ENCODE peak calls at places on chromosome 1, in seven cellular contexts. One of them, this sample, is unnamed.

GRCh38 chr1:185636848-185637247 is 97.3 kb upstream of the HMCN1 start:
- DNase-seq in HCT116: no peak
- DNase-seq in H1: no peak
- DNase-seq in GM12878: peak; percentile 91
- DNase-seq in SK-N-SH: no peak
- DNase-seq in K562: no peak
- DNase-seq in HepG2: no peak
- DNase-seq in this sample: no peak

GRCh38 chr1:169048043-169048442 is 58.4 kb upstream of the ATP1B1 start:
- DNase-seq in HCT116: no peak
- DNase-seq in H1: no peak
- DNase-seq in GM12878: no peak
- DNase-seq in SK-N-SH: no peak
- DNase-seq in K562: no peak
- DNase-seq in HepG2: no peak
- DNase-seq in this sample: no peak

GRCh38 chr1:43152866-43153265 is 19.2 kb downstream of the EBNA1BP2 start:
- DNase-seq in HCT116: no peak
- DNase-seq in H1: no peak
- DNase-seq in GM12878: no peak
- DNase-seq in SK-N-SH: no peak
- DNase-seq in K562: no peak
- DNase-seq in HepG2: no peak
- DNase-seq in this sample: no peak

GRCh38 chr1:8194481-8195227 is 123.3 kb upstream of the SLC45A1 start:
- DNase-seq in HCT116: peak; percentile 87
- DNase-seq in H1: no peak
- DNase-seq in GM12878: no peak
- DNase-seq in SK-N-SH: no peak
- DNase-seq in K562: peak; percentile 18
- DNase-seq in HepG2: peak; percentile 62
- DNase-seq in this sample: peak; percentile 7

GRCh38 chr1:228359613-228360532 is 46.8 kb downstream of the TRIM11 start:
- DNase-seq in HCT116: no peak
- DNase-seq in H1: no peak
- DNase-seq in GM12878: no peak
- DNase-seq in SK-N-SH: no peak
- DNase-seq in K562: no peak
- DNase-seq in HepG2: no peak
- DNase-seq in this sample: no peak

GRCh38 chr1:21703318-21703963 is 34.3 kb upstream of the RAP1GAP start:
- DNase-seq in HCT116: peak; percentile 26
- DNase-seq in H1: no peak
- DNase-seq in GM12878: no peak
- DNase-seq in SK-N-SH: peak; percentile 49
- DNase-seq in K562: peak; percentile 59
- DNase-seq in HepG2: peak; percentile 39
- DNase-seq in this sample: peak; percentile 2

GRCh38 chr1:203547147-203547546 is 53.2 kb downstream of the OPTC start:
- DNase-seq in HCT116: no peak
- DNase-seq in H1: no peak
- DNase-seq in GM12878: no peak
- DNase-seq in SK-N-SH: no peak
- DNase-seq in K562: no peak
- DNase-seq in HepG2: no peak
- DNase-seq in this sample: no peak

GRCh38 chr1:70487910-70488665 is 77.0 kb downstream of the CTH start:
- DNase-seq in HCT116: peak; percentile 46
- DNase-seq in H1: peak; percentile 63
- DNase-seq in GM12878: peak; percentile 16
- DNase-seq in SK-N-SH: peak; percentile 45
- DNase-seq in K562: peak; percentile 19
- DNase-seq in HepG2: peak; percentile 43
- DNase-seq in this sample: peak; percentile 66

GRCh38 chr1:198435044-198435443 is 105.4 kb downstream of the ATP6V1G3 start:
- DNase-seq in HCT116: no peak
- DNase-seq in H1: no peak
- DNase-seq in GM12878: no peak
- DNase-seq in SK-N-SH: no peak
- DNase-seq in K562: no peak
- DNase-seq in HepG2: no peak
- DNase-seq in this sample: no peak

GRCh38 chr1:5647226-5647625 is 345.0 kb downstream of the NPHP4 start:
- DNase-seq in HCT116: no peak
- DNase-seq in H1: peak; percentile 29
- DNase-seq in GM12878: no peak
- DNase-seq in SK-N-SH: no peak
- DNase-seq in K562: no peak
- DNase-seq in HepG2: no peak
- DNase-seq in this sample: no peak

GRCh38 chr1:156579472-156579871 is at the start of gene TTC24:
- DNase-seq in HCT116: no peak
- DNase-seq in H1: no peak
- DNase-seq in GM12878: no peak
- DNase-seq in SK-N-SH: no peak
- DNase-seq in K562: no peak
- DNase-seq in HepG2: no peak
- DNase-seq in this sample: no peak

GRCh38 chr1:52139817-52140540 is 1.9 kb upstream of the ZFYVE9 start:
- DNase-seq in HCT116: no peak
- DNase-seq in H1: no peak
- DNase-seq in GM12878: peak; percentile 55
- DNase-seq in SK-N-SH: no peak
- DNase-seq in K562: no peak
- DNase-seq in HepG2: no peak
- DNase-seq in this sample: no peak

GRCh38 chr1:230140221-230141001 is 73.4 kb downstream of the GALNT2 start:
- DNase-seq in HCT116: no peak
- DNase-seq in H1: no peak
- DNase-seq in GM12878: no peak
- DNase-seq in SK-N-SH: no peak
- DNase-seq in K562: no peak
- DNase-seq in HepG2: no peak
- DNase-seq in this sample: no peak

GRCh38 chr1:1001057-1001630 is 1.2 kb upstream of the HES4 start:
- DNase-seq in HCT116: no peak
- DNase-seq in H1: no peak
- DNase-seq in GM12878: no peak
- DNase-seq in SK-N-SH: peak; percentile 46
- DNase-seq in K562: peak; percentile 38
- DNase-seq in HepG2: no peak
- DNase-seq in this sample: no peak

GRCh38 chr1:219699870-219700269 is 87.0 kb upstream of the ZC3H11B start:
- DNase-seq in HCT116: no peak
- DNase-seq in H1: no peak
- DNase-seq in GM12878: no peak
- DNase-seq in SK-N-SH: no peak
- DNase-seq in K562: no peak
- DNase-seq in HepG2: no peak
- DNase-seq in this sample: no peak

GRCh38 chr1:100476736-100477135 is 61.2 kb upstream of the GPR88 start:
- DNase-seq in HCT116: no peak
- DNase-seq in H1: no peak
- DNase-seq in GM12878: no peak
- DNase-seq in SK-N-SH: no peak
- DNase-seq in K562: no peak
- DNase-seq in HepG2: no peak
- DNase-seq in this sample: no peak

GRCh38 chr1:85297855-85298629 is 21.6 kb upstream of the BCL10 start:
- DNase-seq in HCT116: peak; percentile 89
- DNase-seq in H1: no peak
- DNase-seq in GM12878: peak; percentile 80
- DNase-seq in SK-N-SH: no peak
- DNase-seq in K562: no peak
- DNase-seq in HepG2: peak; percentile 83
- DNase-seq in this sample: peak; percentile 97

GRCh38 chr1:147384805-147385204 is 142.3 kb downstream of the CHD1L start:
- DNase-seq in HCT116: no peak
- DNase-seq in H1: no peak
- DNase-seq in GM12878: no peak
- DNase-seq in SK-N-SH: no peak
- DNase-seq in K562: no peak
- DNase-seq in HepG2: no peak
- DNase-seq in this sample: no peak

GRCh38 chr1:33410091-33410701 is 20.7 kb downstream of the PHC2 start:
- DNase-seq in HCT116: no peak
- DNase-seq in H1: no peak
- DNase-seq in GM12878: no peak
- DNase-seq in SK-N-SH: peak; percentile 29
- DNase-seq in K562: no peak
- DNase-seq in HepG2: no peak
- DNase-seq in this sample: no peak

DNA sequence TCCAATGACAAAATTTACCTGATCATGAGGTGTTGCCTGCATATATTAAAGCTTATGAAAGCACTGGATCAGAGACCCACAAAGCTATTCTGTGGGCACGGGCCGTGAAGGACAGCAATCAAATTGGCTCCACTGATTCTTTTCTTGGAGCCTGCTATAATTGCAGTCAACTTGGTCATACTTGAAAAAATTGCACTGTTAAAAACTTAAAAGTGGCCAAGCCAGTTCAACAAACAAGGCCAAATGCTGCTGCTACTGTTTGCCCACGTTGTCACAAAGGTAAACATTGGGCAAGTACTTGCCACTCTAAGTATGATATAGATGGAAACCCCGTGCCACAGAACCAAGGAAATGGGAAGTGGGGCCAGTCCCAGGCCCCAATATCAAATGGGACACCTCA is 37.8 kb downstream of the CYP4A11 start:
- DNase-seq in HCT116: no peak
- DNase-seq in H1: no peak
- DNase-seq in GM12878: no peak
- DNase-seq in SK-N-SH: no peak
- DNase-seq in K562: no peak
- DNase-seq in HepG2: no peak
- DNase-seq in this sample: peak; percentile 85
- TF ChIP-seq JUND in HCT116: no peak
- TF ChIP-seq JUND in H1: no peak
- TF ChIP-seq JUND in GM12878: no peak
- TF ChIP-seq JUND in SK-N-SH: no peak
- TF ChIP-seq JUND in K562: no peak
- TF ChIP-seq JUND in HepG2: no peak
- TF ChIP-seq JUND in this sample: no peak

GRCh38 chr1:231395996-231396385 is 26.1 kb downstream of the EGLN1 start:
- DNase-seq in HCT116: no peak
- DNase-seq in H1: no peak
- DNase-seq in GM12878: no peak
- DNase-seq in SK-N-SH: no peak
- DNase-seq in K562: no peak
- DNase-seq in HepG2: no peak
- DNase-seq in this sample: no peak

GRCh38 chr1:231395051-231395995 is 26.8 kb downstream of the EGLN1 start:
- DNase-seq in HCT116: peak; percentile 79
- DNase-seq in H1: no peak
- DNase-seq in GM12878: no peak
- DNase-seq in SK-N-SH: no peak
- DNase-seq in K562: no peak
- DNase-seq in HepG2: peak; percentile 74
- DNase-seq in this sample: no peak

GRCh38 chr1:231392380-231393131 is 29.5 kb downstream of the EGLN1 start:
- DNase-seq in HCT116: no peak
- DNase-seq in H1: no peak
- DNase-seq in GM12878: no peak
- DNase-seq in SK-N-SH: peak; percentile 9
- DNase-seq in K562: no peak
- DNase-seq in HepG2: no peak
- DNase-seq in this sample: no peak

GRCh38 chr1:231396643-231397042 is 25.4 kb downstream of the EGLN1 start:
- DNase-seq in HCT116: no peak
- DNase-seq in H1: no peak
- DNase-seq in GM12878: no peak
- DNase-seq in SK-N-SH: no peak
- DNase-seq in K562: no peak
- DNase-seq in HepG2: no peak
- DNase-seq in this sample: no peak

DNA sequence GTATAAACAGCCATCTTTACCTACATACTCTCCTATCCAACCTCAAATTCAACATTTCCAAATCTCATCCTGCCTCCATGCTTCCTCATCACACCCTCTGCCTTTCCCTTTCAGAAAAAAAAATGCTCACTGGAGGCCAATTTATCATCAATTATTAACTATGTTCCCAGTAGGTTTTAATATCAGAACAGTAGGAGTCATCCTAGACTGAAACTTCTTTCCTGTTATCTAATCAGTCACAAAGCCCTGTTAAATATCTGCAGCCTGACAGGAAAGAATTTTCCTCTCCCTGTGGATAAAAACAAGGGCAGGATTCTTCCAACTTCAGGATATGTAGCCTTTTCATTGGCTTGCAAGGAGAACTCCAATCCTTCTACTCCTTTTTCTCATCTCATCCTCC is 28.4 kb downstream of the EGLN1 start:
- DNase-seq in HCT116: no peak
- DNase-seq in H1: no peak
- DNase-seq in GM12878: no peak
- DNase-seq in SK-N-SH: peak; percentile 24
- DNase-seq in K562: no peak
- DNase-seq in HepG2: peak; percentile 28
- DNase-seq in this sample: no peak
- TF ChIP-seq JUND in HCT116: no peak
- TF ChIP-seq JUND in H1: no peak
- TF ChIP-seq JUND in GM12878: no peak
- TF ChIP-seq JUND in SK-N-SH: peak; percentile 38
- TF ChIP-seq JUND in K562: no peak
- TF ChIP-seq JUND in HepG2: no peak
- TF ChIP-seq JUND in this sample: no peak

GRCh38 chr1:225934711-225935110 is 6.3 kb downstream of the LEFTY2 start:
- DNase-seq in HCT116: no peak
- DNase-seq in H1: no peak
- DNase-seq in GM12878: no peak
- DNase-seq in SK-N-SH: no peak
- DNase-seq in K562: no peak
- DNase-seq in HepG2: no peak
- DNase-seq in this sample: no peak
- TF ChIP-seq JUND in HCT116: no peak
- TF ChIP-seq JUND in H1: no peak
- TF ChIP-seq JUND in GM12878: no peak
- TF ChIP-seq JUND in SK-N-SH: no peak
- TF ChIP-seq JUND in K562: no peak
- TF ChIP-seq JUND in HepG2: no peak
- TF ChIP-seq JUND in this sample: no peak

DNA sequence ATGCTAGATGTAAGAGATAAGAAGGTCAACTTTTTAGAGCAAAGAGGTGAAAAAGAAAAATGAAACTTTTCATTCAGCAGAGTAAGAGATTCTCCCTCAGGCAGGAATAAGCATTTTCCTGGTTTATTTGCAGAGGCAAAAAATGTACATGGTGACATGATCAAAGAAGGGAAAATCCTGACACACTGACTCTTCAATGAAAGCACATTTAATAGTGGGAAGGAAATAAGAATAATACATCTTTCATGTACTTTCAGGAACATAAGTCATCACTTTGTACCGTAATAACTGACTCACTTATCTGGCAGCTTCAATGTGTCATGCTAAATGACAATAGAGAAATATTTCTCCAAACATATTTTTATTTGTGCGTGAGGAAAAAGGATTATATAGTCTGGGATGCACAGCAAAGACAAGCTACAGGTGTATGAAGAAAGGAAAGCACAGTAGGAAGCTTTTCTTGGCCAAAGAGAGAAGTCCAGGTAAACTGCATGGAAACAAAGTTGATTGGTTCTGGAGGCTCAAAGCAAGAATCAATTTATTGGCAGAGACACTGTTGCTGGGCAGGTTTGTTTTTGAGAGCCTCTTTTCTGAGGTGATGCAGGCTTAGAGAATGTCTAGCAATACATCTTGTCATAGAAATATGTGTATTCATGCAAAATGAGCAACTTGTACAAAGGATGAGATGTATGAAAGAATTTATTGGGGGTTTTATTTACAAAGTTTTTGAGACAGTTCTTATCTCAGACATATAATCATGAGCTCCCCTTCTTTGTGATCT is 1409.0 kb downstream of the PLA2G4A start:
- DNase-seq in HCT116: peak; percentile 45
- DNase-seq in H1: no peak
- DNase-seq in GM12878: no peak
- DNase-seq in SK-N-SH: no peak
- DNase-seq in K562: no peak
- DNase-seq in HepG2: no peak
- DNase-seq in this sample: no peak
- TF ChIP-seq JUND in HCT116: peak; percentile 69
- TF ChIP-seq JUND in H1: no peak
- TF ChIP-seq JUND in GM12878: no peak
- TF ChIP-seq JUND in SK-N-SH: peak; percentile 85
- TF ChIP-seq JUND in K562: no peak
- TF ChIP-seq JUND in HepG2: no peak
- TF ChIP-seq JUND in this sample: no peak

This sample was measured in T47D.